ENCODE peak calls at places on chromosomes 11 and 22, in four cellular contexts. J is effector memory CD4-positive, alpha-beta T cell; X is GM23248; Y is astrocyte of the spinal cord. D is an unnamed sample.

GRCh38 chr22:39956932-39957664 is 3.1 kb upstream of the TMA7B start:
- DNase-seq in J (no peak), X (no peak), Y (no peak), D (no peak)

GRCh38 chr11:116504541-116505149 is 268.1 kb downstream of the BUD13 start:
- DNase-seq in J (no peak), X (no peak), Y (no peak), D (no peak)

GRCh38 chr22:43378011-43378704 is 33.7 kb upstream of the MPPED1 start:
- DNase-seq in J (no peak), X (peak; percentile 10), Y (peak; percentile 26), D (no peak)

GRCh38 chr11:115613986-115614625 is 109.9 kb upstream of the CADM1 start:
- DNase-seq in J (no peak), X (peak; percentile 58), Y (peak; percentile 63), D (peak; percentile 84)

GRCh38 chr22:32880061-32880460 is 78.6 kb downstream of the TIMP3 start:
- DNase-seq in J (no peak), X (peak; percentile 60), Y (no peak), D (no peak)

GRCh38 chr11:48001438-48002021 is 21.2 kb downstream of the PTPRJ start:
- DNase-seq in J (peak; percentile 84), X (peak; percentile 73), Y (peak; percentile 90), D (peak; percentile 82)

GRCh38 chr11:31995031-31995430 is 95.8 kb upstream of the RCN1 start:
- DNase-seq in J (no peak), X (no peak), Y (no peak), D (no peak)

GRCh38 chr11:44744160-44744559 is 17.4 kb downstream of the TSPAN18 start:
- DNase-seq in J (no peak), X (peak; percentile 17), Y (no peak), D (no peak)

GRCh38 chr11:75499423-75500305 is 26.1 kb downstream of the GDPD5 start:
- DNase-seq in J (no peak), X (peak; percentile 97), Y (peak; percentile 92), D (peak; percentile 90)

GRCh38 chr11:75051043-75051442 is 45.6 kb downstream of the OR2AT4 start:
- DNase-seq in J (no peak), X (no peak), Y (no peak), D (no peak)

GRCh38 chr11:66564538-66564937 is 3.9 kb downstream of the CTSF start:
- DNase-seq in J (no peak), X (no peak), Y (no peak), D (no peak)

GRCh38 chr22:22857607-22858558 is 29.7 kb upstream of the IGLL5 start:
- DNase-seq in J (no peak), X (no peak), Y (no peak), D (no peak)

GRCh38 chr22:16699336-16699735 is 106.7 kb upstream of the CCT8L2 start:
- DNase-seq in J (no peak), X (no peak), Y (no peak), D (no peak)

GRCh38 chr11:101390539-101390938 is 193.3 kb downstream of the TRPC6 start:
- DNase-seq in J (no peak), X (peak; percentile 43), Y (peak; percentile 10), D (no peak)

GRCh38 chr11:61701298-61701993 is 21.3 kb downstream of the DAGLA start:
- DNase-seq in J (no peak), X (no peak), Y (no peak), D (no peak)

GRCh38 chr11:34650528-34650927 is 29.6 kb downstream of the EHF start:
- DNase-seq in J (peak; percentile 57), X (no peak), Y (peak; percentile 66), D (peak; percentile 76)

GRCh38 chr11:94473177-94473799 is 20.4 kb downstream of the MRE11 start:
- DNase-seq in J (no peak), X (peak; percentile 30), Y (peak; percentile 51), D (no peak)

GRCh38 chr11:56716379-56716854 is 17.5 kb downstream of the OR9G1 start:
- DNase-seq in J (no peak), X (no peak), Y (no peak), D (no peak)

GRCh38 chr11:128757235-128757711 is 63.4 kb downstream of the FLI1 start:
- DNase-seq in J (peak; percentile 51), X (peak; percentile 60), Y (peak; percentile 29), D (no peak)

GRCh38 chr11:65492387-65492636 is 6.5 kb upstream of the MALAT1 start:
- DNase-seq in J (no peak), X (no peak), Y (no peak), D (no peak)

GRCh38 chr11:65491614-65492386 is 7.0 kb upstream of the MALAT1 start:
- DNase-seq in J (no peak), X (peak; percentile 96), Y (peak; percentile 94), D (peak; percentile 92)

GRCh38 chr11:65492637-65493366 is 6.0 kb upstream of the MALAT1 start:
- DNase-seq in J (no peak), X (peak; percentile 95), Y (peak; percentile 93), D (peak; percentile 93)

GRCh38 chr11:65491163-65491465 is 7.7 kb upstream of the MALAT1 start:
- DNase-seq in J (no peak), X (peak; percentile 34), Y (no peak), D (no peak)

DNA sequence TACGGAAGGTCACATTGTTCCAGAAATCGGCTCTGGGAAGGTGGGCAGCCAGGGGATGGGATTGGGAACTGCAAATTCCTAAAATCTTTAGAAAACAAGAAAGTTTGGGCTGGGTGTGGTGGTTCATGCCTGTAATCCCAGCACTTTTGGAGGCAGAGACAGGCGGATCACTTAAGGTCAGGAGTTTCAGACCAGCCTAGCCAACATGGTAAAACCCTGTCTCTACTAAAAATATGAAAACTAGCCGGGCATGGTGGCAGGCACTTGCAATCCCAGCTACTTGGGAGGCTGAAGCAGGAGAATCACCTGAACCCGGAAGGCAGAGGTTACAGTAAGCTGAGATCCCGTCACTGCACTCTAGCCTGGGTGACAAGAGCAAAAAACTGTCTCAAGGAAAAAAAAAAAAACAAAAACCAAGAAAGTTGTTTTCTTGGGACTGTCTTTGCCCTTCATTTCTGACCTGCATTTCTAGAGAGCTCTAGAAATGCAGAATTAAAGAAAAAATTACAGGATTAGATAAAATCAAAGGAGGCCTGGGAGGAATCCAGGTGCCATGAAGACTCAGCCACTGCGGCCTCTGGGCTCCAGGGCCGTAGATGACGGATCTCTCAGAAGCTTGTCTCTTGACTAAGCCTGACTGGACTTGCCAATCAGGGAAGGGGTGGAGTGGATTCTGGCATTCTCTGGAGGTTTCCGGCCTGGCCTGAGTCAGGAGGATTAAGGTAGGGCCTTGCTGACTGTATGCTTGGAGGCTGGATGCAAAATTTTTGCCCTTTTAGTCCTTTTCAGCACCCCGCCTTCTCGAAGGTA is 5.3 kb upstream of the MALAT1 start:
- DNase-seq in J (no peak), X (peak; percentile 99), Y (peak; percentile 91), D (peak; percentile 99)
- H3K4me3 ChIP-seq in J (no peak overlapping the region), X (peak overlapping the region; percentile 43), Y (no peak overlapping the region), D (no peak overlapping the region)

GRCh38 chr22:45518580-45518991 is 15.9 kb downstream of the FBLN1 start:
- DNase-seq in J (no peak), X (peak; percentile 36), Y (peak; percentile 54), D (no peak)

GRCh38 chr22:45516923-45517675 is 14.4 kb downstream of the FBLN1 start:
- DNase-seq in J (no peak), X (peak; percentile 82), Y (peak; percentile 75), D (no peak)

GRCh38 chr22:45512363-45512762 is 9.7 kb downstream of the FBLN1 start:
- DNase-seq in J (no peak), X (no peak), Y (no peak), D (no peak)

GRCh38 chr22:45515678-45516077 is 13.0 kb downstream of the FBLN1 start:
- DNase-seq in J (no peak), X (peak; percentile 60), Y (no peak), D (no peak)

DNA sequence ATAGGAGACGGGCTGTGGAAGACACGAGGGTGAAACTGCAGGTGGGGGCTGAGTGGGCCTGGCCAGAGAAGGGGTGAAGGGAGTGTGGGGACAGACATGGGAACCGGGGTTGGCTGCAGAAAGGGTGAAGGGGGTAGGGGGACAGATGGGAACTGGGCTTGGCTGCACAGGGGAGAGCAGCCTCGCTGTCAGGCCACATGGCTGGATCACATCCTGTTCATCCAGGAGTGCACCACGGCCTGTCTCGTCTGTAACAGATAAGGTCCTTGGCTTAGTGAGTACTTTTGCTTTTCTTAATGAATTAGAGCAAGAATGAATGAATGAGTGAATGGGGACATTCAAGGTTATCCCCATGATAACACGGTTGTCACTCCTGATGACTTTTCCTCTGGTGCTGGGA is 13.5 kb downstream of the FBLN1 start:
- DNase-seq in J (no peak), X (no peak), Y (no peak), D (no peak)
- H3K4me3 ChIP-seq in J (no peak overlapping the region), X (no peak overlapping the region), Y (no peak overlapping the region), D (no peak overlapping the region)

DNA sequence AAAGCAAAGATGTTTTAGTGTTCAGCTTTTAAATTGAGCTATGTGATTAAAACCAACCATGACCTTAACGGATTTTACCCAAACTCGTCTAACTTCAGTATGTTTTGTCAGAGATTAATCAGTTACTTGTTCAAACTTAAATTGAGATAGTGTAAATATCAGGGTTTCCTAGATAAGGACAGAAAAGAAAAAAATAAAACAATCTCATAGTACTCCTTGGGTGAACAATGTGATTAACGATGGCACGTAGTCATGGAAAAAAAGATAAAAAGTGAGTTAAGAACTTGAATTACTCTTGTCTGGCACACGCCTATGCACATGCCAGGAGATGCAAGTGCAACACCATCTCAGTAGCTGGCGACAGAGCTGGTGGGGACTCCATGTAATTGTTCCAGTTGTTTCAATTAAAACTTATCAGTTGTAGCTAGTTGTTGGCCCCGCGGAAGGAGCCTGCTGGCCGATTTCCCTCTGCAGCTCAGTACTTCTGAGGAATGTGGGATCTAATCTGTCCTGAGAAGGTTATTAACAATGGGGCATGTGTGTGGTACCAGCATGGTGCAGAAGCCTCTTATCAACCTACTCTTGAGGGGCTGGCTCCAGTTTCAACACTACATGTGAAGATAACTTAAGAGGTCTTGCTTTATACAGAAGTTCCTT is 3.0 kb downstream of the RASSF10 start:
- DNase-seq in J (no peak), X (no peak), Y (no peak), D (no peak)
- H3K4me3 ChIP-seq in J (no peak overlapping the region), X (no peak overlapping the region), Y (no peak overlapping the region), D (no peak overlapping the region)

GRCh38 chr22:25110596-25110845 is 89.1 kb upstream of the CRYBB3 start:
- DNase-seq in J (no peak), X (no peak), Y (no peak), D (no peak)
- H3K4me3 ChIP-seq in J (peak overlapping the region; percentile 69), X (peak overlapping the region; percentile 59), Y (no peak overlapping the region), D (peak overlapping the region; percentile 40)

GRCh38 chr11:122978303-122978620 is 3.4 kb downstream of the BSX start:
- DNase-seq in J (no peak), X (no peak), Y (no peak), D (no peak)

GRCh38 chr11:122976396-122976733 is 5.3 kb downstream of the BSX start:
- DNase-seq in J (no peak), X (no peak), Y (no peak), D (no peak)

GRCh38 chr11:122979103-122979814 is 2.4 kb downstream of the BSX start:
- DNase-seq in J (no peak), X (no peak), Y (no peak), D (no peak)

GRCh38 chr11:122976734-122977454 is 4.7 kb downstream of the BSX start:
- DNase-seq in J (no peak), X (peak; percentile 38), Y (no peak), D (no peak)

GRCh38 chr11:122977455-122978302 is 4.0 kb downstream of the BSX start:
- DNase-seq in J (no peak), X (peak; percentile 18), Y (no peak), D (no peak)
- H3K4me3 ChIP-seq in J (no peak overlapping the region), X (peak overlapping the region; percentile 41), Y (no peak overlapping the region), D (no peak overlapping the region)

D was measured in MG63.